ENCODE peak calls at places on chromosomes 5 and 9, in five cellular contexts. H is Panc1, G is prostate gland, A is HepG2, P is GM23338. W is an unnamed sample.

GRCh38 chr5:179407191-179408175 is 62.2 kb upstream of the ADAMTS2 start:
- DNase-seq in G (no peak), A (no peak), P (no peak), H (no peak), W (no peak)

GRCh38 chr5:132675936-132676689 is 2.3 kb downstream of the IL4 start:
- DNase-seq in H (no peak), G (no peak), A (no peak), P (no peak), W (no peak)

GRCh38 chr9:34380511-34381315 is 4.0 kb upstream of the MYORG start:
- DNase-seq in H (no peak), P (peak; percentile 83), A (peak; percentile 66), G (peak; percentile 61), W (no peak)

GRCh38 chr5:149195337-149195887 is 54.1 kb downstream of the ABLIM3 start:
- DNase-seq in A (no peak), H (no peak), G (no peak), P (no peak), W (no peak)

GRCh38 chr5:173283318-173284288 is 44.6 kb downstream of the STC2 start:
- DNase-seq in A (peak; percentile 68), G (peak; percentile 65), P (peak; percentile 93), H (no peak), W (no peak)

GRCh38 chr9:98191615-98192502 is 578 bp downstream of the CORO2A start:
- DNase-seq in G (peak; percentile 49), H (no peak), A (no peak), P (peak; percentile 60), W (no peak)

GRCh38 chr5:145176041-145176440 is 659.1 kb downstream of the PRELID2 start:
- DNase-seq in A (no peak), P (no peak), H (no peak), G (no peak), W (no peak)

GRCh38 chr9:130541533-130541932 is 37.8 kb upstream of the FUBP3 start:
- DNase-seq in H (no peak), A (no peak), P (no peak), G (no peak), W (no peak)

GRCh38 chr5:164555809-164556208 is 1050.4 kb downstream of the MAT2B start:
- DNase-seq in G (no peak), A (no peak), P (no peak), H (no peak), W (no peak)

GRCh38 chr5:93381057-93381456 is 200.0 kb downstream of the NR2F1-AS1 start:
- DNase-seq in G (no peak), H (no peak), A (no peak), P (no peak), W (no peak)

GRCh38 chr5:56594821-56595220 is 220.5 kb upstream of the MAP3K1 start:
- DNase-seq in P (no peak), H (no peak), A (no peak), G (no peak), W (no peak)

GRCh38 chr5:4584982-4585381 is 555.1 kb upstream of the ADAMTS16 start:
- DNase-seq in P (no peak), G (no peak), H (no peak), A (no peak), W (no peak)

GRCh38 chr5:8840237-8840636 is 705.6 kb downstream of the SEMA5A start:
- DNase-seq in P (peak; percentile 80), A (no peak), H (no peak), G (no peak), W (no peak)

GRCh38 chr5:124461857-124462423 is 284.5 kb downstream of the ZNF608 start:
- DNase-seq in A (no peak), P (no peak), G (no peak), H (no peak), W (no peak)

GRCh38 chr9:87007711-87008360 is 60.5 kb upstream of the GAS1 start:
- DNase-seq in H (no peak), G (no peak), P (no peak), A (no peak), W (no peak)

GRCh38 chr5:10330511-10331105 is 22.9 kb upstream of the MARCHF6 start:
- DNase-seq in P (no peak), A (no peak), G (no peak), H (no peak), W (no peak)

GRCh38 chr5:172902497-172903472 is 56.4 kb upstream of the RPL26L1 start:
- DNase-seq in H (no peak), P (peak; percentile 60), G (peak; percentile 49), A (peak; percentile 90), W (no peak)

GRCh38 chr5:128328479-128328878 is 209.6 kb downstream of the FBN2 start:
- DNase-seq in P (no peak), G (no peak), H (no peak), A (no peak), W (no peak)

GRCh38 chr9:76912631-76913275 is 6.8 kb upstream of the PRUNE2 start:
- DNase-seq in H (no peak), A (no peak), G (no peak), P (no peak), W (no peak)

GRCh38 chr5:102830241-102830640 is 75.1 kb downstream of the PAM start:
- DNase-seq in P (no peak), G (no peak), A (no peak), H (no peak), W (no peak)

GRCh38 chr9:83699615-83700014 is 8.1 kb downstream of the UBQLN1 start:
- DNase-seq in A (no peak), G (no peak), P (no peak), H (no peak), W (no peak)

GRCh38 chr5:116423091-116423490 is 151.5 kb downstream of the SEMA6A start:
- DNase-seq in P (no peak), A (no peak), G (no peak), H (no peak), W (no peak)

GRCh38 chr5:54882841-54883240 is 102.6 kb downstream of the ESM1 start:
- DNase-seq in P (no peak), A (no peak), G (no peak), H (no peak), W (no peak)

GRCh38 chr5:169242175-169242848 is 58.6 kb downstream of the SLIT3 start:
- DNase-seq in G (no peak), A (no peak), H (no peak), P (no peak), W (no peak)

GRCh38 chr9:85940832-85941616 is at the start of gene NAA35:
- DNase-seq in P (peak; percentile 99), A (peak; percentile 94), H (peak; percentile 88), G (peak; percentile 99), W (peak; percentile 90)

GRCh38 chr9:85942913-85943729 is 2.2 kb downstream of the NAA35 start:
- DNase-seq in P (no peak), H (no peak), A (no peak), G (peak; percentile 29), W (no peak)

GRCh38 chr9:85941966-85942912 is 1.3 kb downstream of the NAA35 start:
- DNase-seq in P (no peak), A (no peak), G (peak; percentile 23), H (no peak), W (no peak)

GRCh38 chr9:85941617-85941930 is 628 bp downstream of the NAA35 start:
- DNase-seq in P (peak; percentile 55), A (no peak), H (no peak), G (no peak), W (no peak)

DNA sequence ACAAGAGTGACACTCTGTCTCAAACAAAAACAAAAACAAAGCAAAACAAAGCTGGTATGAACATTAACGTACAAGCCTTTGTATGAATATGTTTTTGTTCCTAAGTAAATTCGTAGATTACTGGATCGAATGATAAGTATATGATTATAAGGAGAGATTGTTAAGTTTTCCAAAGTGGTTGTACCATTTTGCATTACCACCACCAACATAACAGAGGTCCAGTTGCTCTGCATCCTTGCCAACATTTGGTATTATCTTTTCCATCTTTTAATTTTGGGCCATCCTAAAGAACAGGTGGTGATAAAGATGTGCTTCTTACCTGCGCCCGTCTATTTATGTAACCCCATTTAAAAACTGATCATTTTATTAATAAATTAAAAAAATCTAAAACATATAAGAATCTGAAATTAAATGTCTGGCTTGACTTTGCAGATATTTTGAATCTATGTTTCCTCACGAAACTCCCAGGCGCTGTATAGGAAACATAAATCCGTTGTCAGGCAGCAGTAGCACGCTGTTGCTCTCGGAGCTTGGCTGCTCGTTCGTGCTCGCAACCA is 593 bp upstream of the NAA35 start:
- DNase-seq in P (peak; percentile 6), G (no peak), A (no peak), H (no peak), W (no peak)
- TF ChIP-seq POLR2AphosphoS5 in P (no peak), G (no peak), A (peak; percentile 93), H (peak; percentile 87), W (no peak)

DNA sequence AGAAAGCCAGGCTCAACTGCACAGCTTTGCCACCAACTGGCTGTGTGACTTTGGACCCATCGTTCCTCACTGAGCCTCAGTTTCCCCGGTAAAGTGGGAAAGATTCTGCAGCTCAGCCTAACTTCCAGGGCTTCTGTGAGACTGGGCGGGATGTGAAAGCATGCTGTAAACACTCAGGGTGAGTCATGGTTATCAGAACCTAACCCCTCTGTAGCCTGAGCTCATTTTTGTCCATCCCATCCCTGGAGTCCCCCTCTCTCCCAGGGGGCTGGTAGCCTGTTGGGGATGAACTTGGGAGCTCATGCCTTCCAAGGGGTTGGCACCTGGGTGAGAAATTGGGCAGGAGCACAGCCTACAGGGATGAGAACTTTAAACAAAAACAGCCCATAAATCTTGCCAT is 2.3 kb downstream of the CCDC69 start:
- DNase-seq in A (no peak), H (no peak), P (no peak), G (no peak), W (no peak)
- TF ChIP-seq POLR2AphosphoS5 in A (no peak), H (no peak), P (no peak), G (no peak), W (no peak)

GRCh38 chr9:128438343-128439109 is 17.3 kb upstream of the ODF2 start:
- DNase-seq in A (peak; percentile 68), G (peak; percentile 72), H (no peak), P (peak; percentile 95), W (peak; percentile 26)
- TF ChIP-seq POLR2AphosphoS5 in A (no peak), G (peak; percentile 81), H (no peak), P (no peak), W (no peak)

GRCh38 chr5:1507961-1508678 is 15.6 kb downstream of the LPCAT1 start:
- DNase-seq in H (no peak), G (no peak), P (no peak), A (no peak), W (no peak)
- TF ChIP-seq POLR2AphosphoS5 in H (no peak), G (no peak), P (no peak), A (no peak), W (no peak)